ENCODE peak calls at places on chromosome 10, in five cellular contexts. One of them, this sample, is unnamed.

GRCh38 chr10:344582-345200 is 209.4 kb downstream of the ZMYND11 start:
- DNase-seq in heart right ventricle: no peak
- DNase-seq in A549: no peak
- DNase-seq in brain microvascular endothelial cell: no peak
- DNase-seq in lower leg skin: no peak
- DNase-seq in this sample: no peak

GRCh38 chr10:72297281-72297967 is 23.7 kb downstream of the DDIT4 start:
- DNase-seq in heart right ventricle: peak
- DNase-seq in A549: no peak
- DNase-seq in brain microvascular endothelial cell: peak
- DNase-seq in lower leg skin: peak
- DNase-seq in this sample: peak

GRCh38 chr10:76297787-76298281 is 866.4 kb downstream of the LRMDA start:
- DNase-seq in heart right ventricle: no peak
- DNase-seq in A549: no peak
- DNase-seq in brain microvascular endothelial cell: no peak
- DNase-seq in lower leg skin: no peak
- DNase-seq in this sample: no peak

GRCh38 chr10:14527915-14528314 is 197.2 kb upstream of the FRMD4A start:
- DNase-seq in heart right ventricle: no peak
- DNase-seq in A549: no peak
- DNase-seq in brain microvascular endothelial cell: no peak
- DNase-seq in lower leg skin: no peak
- DNase-seq in this sample: no peak

GRCh38 chr10:43036581-43037428 is 40.1 kb upstream of the RET start:
- DNase-seq in heart right ventricle: no peak
- DNase-seq in A549: no peak
- DNase-seq in brain microvascular endothelial cell: no peak
- DNase-seq in lower leg skin: peak
- DNase-seq in this sample: no peak

GRCh38 chr10:129921065-129921670 is 42.9 kb downstream of the EBF3 start:
- DNase-seq in heart right ventricle: no peak
- DNase-seq in A549: no peak
- DNase-seq in brain microvascular endothelial cell: no peak
- DNase-seq in lower leg skin: no peak
- DNase-seq in this sample: no peak

GRCh38 chr10:77301305-77301730 is 336.3 kb downstream of the KCNMA1 start:
- DNase-seq in heart right ventricle: no peak
- DNase-seq in A549: peak
- DNase-seq in brain microvascular endothelial cell: no peak
- DNase-seq in lower leg skin: no peak
- DNase-seq in this sample: peak

GRCh38 chr10:131311661-131312260 is at the start of gene TCERG1L:
- DNase-seq in heart right ventricle: no peak
- DNase-seq in A549: no peak
- DNase-seq in brain microvascular endothelial cell: no peak
- DNase-seq in lower leg skin: no peak
- DNase-seq in this sample: no peak

GRCh38 chr10:52951819-52952218 is 179.2 kb upstream of the MBL2 start:
- DNase-seq in heart right ventricle: no peak
- DNase-seq in A549: no peak
- DNase-seq in brain microvascular endothelial cell: peak
- DNase-seq in lower leg skin: no peak
- DNase-seq in this sample: peak

GRCh38 chr10:50396491-50397311 is 145.4 kb upstream of the ASAH2 start:
- DNase-seq in heart right ventricle: no peak
- DNase-seq in A549: no peak
- DNase-seq in brain microvascular endothelial cell: peak
- DNase-seq in lower leg skin: no peak
- DNase-seq in this sample: peak
- H3K4me3 ChIP-seq in heart right ventricle: no peak
- H3K4me3 ChIP-seq in A549: no peak
- H3K4me3 ChIP-seq in brain microvascular endothelial cell: no peak
- H3K4me3 ChIP-seq in lower leg skin: no peak
- H3K4me3 ChIP-seq in this sample: no peak

DNA sequence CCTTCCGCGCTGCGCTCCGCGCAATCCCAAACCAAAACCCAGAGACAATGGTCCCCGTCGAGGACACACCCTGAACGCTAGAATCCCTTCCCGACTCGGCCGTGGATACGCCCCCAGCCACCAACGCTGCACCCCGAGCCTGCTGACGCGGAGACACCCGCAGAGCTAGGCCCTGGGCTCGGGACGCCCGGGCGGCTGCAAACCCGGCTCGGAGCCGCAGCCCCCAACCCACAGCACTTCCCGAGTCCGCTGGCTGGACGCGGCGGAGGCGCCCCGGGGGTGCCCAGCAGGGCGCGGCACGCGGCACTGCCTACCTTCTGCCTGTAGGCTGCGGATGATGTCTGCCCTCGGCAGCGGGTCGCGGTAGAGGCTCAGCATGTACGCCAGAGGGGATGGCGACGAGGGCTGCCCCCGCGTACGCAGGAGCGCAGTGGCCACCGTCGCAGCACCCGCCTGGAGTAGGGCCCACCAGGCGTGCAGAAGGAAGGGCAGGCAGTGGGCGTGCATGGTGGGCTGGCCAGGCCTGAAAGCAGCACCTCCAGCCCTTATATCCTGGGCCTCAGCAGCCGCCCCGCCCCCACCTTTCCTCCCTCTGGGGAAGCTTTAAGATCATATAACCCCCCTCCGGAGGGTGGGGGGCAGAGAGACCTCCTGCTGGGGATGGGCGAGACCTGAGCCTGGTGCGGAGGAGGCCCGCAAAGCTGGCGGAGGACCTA is at the start of gene NODAL:
- DNase-seq in heart right ventricle: no peak
- DNase-seq in A549: no peak
- DNase-seq in brain microvascular endothelial cell: no peak
- DNase-seq in lower leg skin: no peak
- DNase-seq in this sample: no peak
- TF ChIP-seq CTCF in heart right ventricle: no peak
- TF ChIP-seq CTCF in A549: no peak
- TF ChIP-seq CTCF in brain microvascular endothelial cell: no peak
- TF ChIP-seq CTCF in lower leg skin: no peak
- TF ChIP-seq CTCF in this sample: no peak

GRCh38 chr10:133237241-133238065 is at the start of gene VENTX:
- DNase-seq in heart right ventricle: no peak
- DNase-seq in A549: no peak
- DNase-seq in brain microvascular endothelial cell: no peak
- DNase-seq in lower leg skin: no peak
- DNase-seq in this sample: no peak
- H3K4me3 ChIP-seq in heart right ventricle: peak
- H3K4me3 ChIP-seq in A549: peak
- H3K4me3 ChIP-seq in brain microvascular endothelial cell: no peak
- H3K4me3 ChIP-seq in lower leg skin: no peak
- H3K4me3 ChIP-seq in this sample: no peak

GRCh38 chr10:4154317-4154716 is 369.3 kb upstream of the KLF6 start:
- DNase-seq in heart right ventricle: no peak
- DNase-seq in A549: no peak
- DNase-seq in brain microvascular endothelial cell: no peak
- DNase-seq in lower leg skin: no peak
- DNase-seq in this sample: no peak

GRCh38 chr10:4147214-4147613 is 362.2 kb upstream of the KLF6 start:
- DNase-seq in heart right ventricle: no peak
- DNase-seq in A549: no peak
- DNase-seq in brain microvascular endothelial cell: no peak
- DNase-seq in lower leg skin: no peak
- DNase-seq in this sample: no peak

GRCh38 chr10:4151466-4151865 is 366.5 kb upstream of the KLF6 start:
- DNase-seq in heart right ventricle: no peak
- DNase-seq in A549: no peak
- DNase-seq in brain microvascular endothelial cell: no peak
- DNase-seq in lower leg skin: no peak
- DNase-seq in this sample: peak

GRCh38 chr10:4144802-4145201 is 359.8 kb upstream of the KLF6 start:
- DNase-seq in heart right ventricle: no peak
- DNase-seq in A549: no peak
- DNase-seq in brain microvascular endothelial cell: no peak
- DNase-seq in lower leg skin: no peak
- DNase-seq in this sample: peak

DNA sequence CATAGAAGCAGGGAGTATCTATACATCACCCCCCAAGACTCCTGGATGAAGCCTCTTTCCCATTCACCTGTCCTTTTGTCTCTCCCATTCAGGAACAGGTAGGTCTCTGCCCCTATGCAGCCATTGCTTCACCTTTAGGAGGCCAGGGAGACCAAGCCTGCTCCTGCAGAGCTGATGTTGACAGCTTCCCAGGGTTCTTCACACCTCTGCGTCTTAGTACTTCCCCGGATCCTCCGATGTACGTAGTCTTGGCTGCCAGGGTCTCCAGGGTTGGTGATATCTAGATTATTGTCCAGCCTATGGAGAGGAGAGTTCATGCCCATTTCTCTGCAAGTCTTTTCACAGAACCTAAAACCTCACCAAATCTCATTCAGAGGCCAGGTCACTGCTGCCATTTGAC is 365.7 kb upstream of the KLF6 start:
- DNase-seq in heart right ventricle: no peak
- DNase-seq in A549: no peak
- DNase-seq in brain microvascular endothelial cell: no peak
- DNase-seq in lower leg skin: no peak
- DNase-seq in this sample: no peak
- TF ChIP-seq CTCF in heart right ventricle: no peak
- TF ChIP-seq CTCF in A549: no peak
- TF ChIP-seq CTCF in brain microvascular endothelial cell: no peak
- TF ChIP-seq CTCF in lower leg skin: no peak
- TF ChIP-seq CTCF in this sample: no peak

GRCh38 chr10:97498076-97498840 is at the start of gene MMS19:
- DNase-seq in heart right ventricle: peak
- DNase-seq in A549: peak
- DNase-seq in brain microvascular endothelial cell: peak
- DNase-seq in lower leg skin: peak
- DNase-seq in this sample: peak
- H3K4me3 ChIP-seq in heart right ventricle: peak
- H3K4me3 ChIP-seq in A549: peak
- H3K4me3 ChIP-seq in brain microvascular endothelial cell: peak
- H3K4me3 ChIP-seq in lower leg skin: peak
- H3K4me3 ChIP-seq in this sample: peak

This sample was measured in astrocyte of the spinal cord.